ENCODE peak calls at places on chromosome 10, in ten cellular contexts. Q is MM.1S; A is CD4-positive, alpha-beta T cell; X is right cardiac atrium; F is adrenal gland; U is SK-N-SH; G is CD8-positive, alpha-beta memory T cell; K is RWPE1; H is astrocyte; C is CD4-positive, alpha-beta memory T cell. J is an unnamed sample.

GRCh38 chr10:43958964-43959363 is 310.3 kb upstream of the ZNF32 start:
- DNase-seq in Q (no peak), A (no peak), X (no peak), F (no peak), U (no peak), G (no peak), K (no peak), H (no peak), C (no peak), J (no peak)

GRCh38 chr10:104072786-104073185 is 12.9 kb downstream of the COL17A1 start:
- DNase-seq in Q (no peak), A (no peak), X (no peak), F (no peak), U (no peak), G (no peak), K (no peak), H (no peak), C (no peak), J (no peak)

GRCh38 chr10:32077896-32078295 is 21.7 kb upstream of the KIF5B start:
- DNase-seq in Q (no peak), A (no peak), X (peak), F (peak), U (no peak), G (no peak), K (peak), H (peak), C (no peak), J (peak)

GRCh38 chr10:76962851-76963250 is 674.8 kb downstream of the KCNMA1 start:
- DNase-seq in Q (no peak), A (no peak), X (no peak), F (no peak), U (peak), G (no peak), K (no peak), H (no peak), C (no peak), J (no peak)

GRCh38 chr10:103295391-103296044 is 18.6 kb downstream of the INA start:
- DNase-seq in Q (no peak), A (no peak), X (no peak), F (no peak), U (no peak), G (no peak), K (no peak), H (peak), C (no peak), J (no peak)

GRCh38 chr10:77160679-77161078 is 476.9 kb downstream of the KCNMA1 start:
- DNase-seq in Q (no peak), A (no peak), X (no peak), F (no peak), U (no peak), G (no peak), K (peak), H (peak), C (no peak), J (no peak)

GRCh38 chr10:130740788-130741785 is 570.4 kb downstream of the TCERG1L start:
- DNase-seq in Q (no peak), A (no peak), X (no peak), F (no peak), U (no peak), G (no peak), K (no peak), H (no peak), C (no peak), J (no peak)

GRCh38 chr10:30827531-30828120 is 198.1 kb upstream of the LYZL2 start:
- DNase-seq in Q (no peak), A (no peak), X (no peak), F (no peak), U (no peak), G (no peak), K (no peak), H (peak), C (no peak), J (no peak)

GRCh38 chr10:3803295-3803883 is 18.4 kb upstream of the KLF6 start:
- DNase-seq in Q (no peak), A (no peak), X (no peak), F (no peak), U (no peak), G (no peak), K (no peak), H (no peak), C (no peak), J (peak)

GRCh38 chr10:74859546-74859945 is 33.1 kb downstream of the KAT6B start:
- DNase-seq in Q (no peak), A (no peak), X (no peak), F (no peak), U (no peak), G (no peak), K (no peak), H (no peak), C (no peak), J (no peak)

GRCh38 chr10:36903040-36903439 is 222.4 kb upstream of the ANKRD30A start:
- DNase-seq in Q (no peak), A (no peak), X (no peak), F (no peak), U (no peak), G (no peak), K (no peak), H (no peak), C (no peak), J (no peak)

GRCh38 chr10:116620423-116621400 is at the start of gene PNLIPRP2:
- DNase-seq in Q (no peak), A (no peak), X (no peak), F (no peak), U (no peak), G (no peak), K (no peak), H (no peak), C (no peak), J (no peak)

GRCh38 chr10:125005312-125006187 is 63.6 kb downstream of the ZRANB1 start:
- DNase-seq in Q (no peak), A (no peak), X (peak), F (peak), U (peak), G (no peak), K (no peak), H (no peak), C (no peak), J (no peak)

GRCh38 chr10:93844979-93845626 is 48.7 kb upstream of the SLC35G1 start:
- DNase-seq in Q (no peak), A (no peak), X (peak), F (no peak), U (no peak), G (no peak), K (no peak), H (no peak), C (no peak), J (no peak)

GRCh38 chr10:101675115-101675514 is 19.9 kb downstream of the FBXW4 start:
- DNase-seq in Q (no peak), A (no peak), X (no peak), F (no peak), U (no peak), G (no peak), K (no peak), H (no peak), C (no peak), J (no peak)

GRCh38 chr10:61664985-61665384 is 2.3 kb downstream of the CABCOCO1 start:
- DNase-seq in Q (no peak), A (no peak), X (no peak), F (no peak), U (no peak), G (no peak), K (no peak), H (no peak), C (no peak), J (no peak)

GRCh38 chr10:123800299-123800698 is 91.3 kb downstream of the CPXM2 start:
- DNase-seq in Q (no peak), A (no peak), X (no peak), F (no peak), U (no peak), G (no peak), K (no peak), H (peak), C (no peak), J (no peak)

GRCh38 chr10:82075605-82076004 is 200.6 kb downstream of the NRG3 start:
- DNase-seq in Q (no peak), A (no peak), X (no peak), F (no peak), U (no peak), G (no peak), K (no peak), H (no peak), C (no peak), J (no peak)

GRCh38 chr10:94639902-94640301 is 43.6 kb upstream of the CYP2C18 start:
- DNase-seq in Q (no peak), A (no peak), X (no peak), F (no peak), U (no peak), G (no peak), K (no peak), H (no peak), C (no peak), J (no peak)

GRCh38 chr10:90592903-90593302 is 264.9 kb downstream of the HTR7 start:
- DNase-seq in Q (peak), A (no peak), X (peak), F (peak), U (peak), G (no peak), K (peak), H (peak), C (no peak), J (no peak)

GRCh38 chr10:27285093-27285492 is 44.5 kb upstream of the ACBD5 start:
- DNase-seq in Q (peak), A (peak), X (no peak), F (peak), U (no peak), G (no peak), K (no peak), H (peak), C (peak), J (no peak)

GRCh38 chr10:111112333-111112732 is 35.5 kb downstream of the ADRA2A start:
- DNase-seq in Q (no peak), A (no peak), X (no peak), F (no peak), U (no peak), G (no peak), K (no peak), H (no peak), C (no peak), J (no peak)

DNA sequence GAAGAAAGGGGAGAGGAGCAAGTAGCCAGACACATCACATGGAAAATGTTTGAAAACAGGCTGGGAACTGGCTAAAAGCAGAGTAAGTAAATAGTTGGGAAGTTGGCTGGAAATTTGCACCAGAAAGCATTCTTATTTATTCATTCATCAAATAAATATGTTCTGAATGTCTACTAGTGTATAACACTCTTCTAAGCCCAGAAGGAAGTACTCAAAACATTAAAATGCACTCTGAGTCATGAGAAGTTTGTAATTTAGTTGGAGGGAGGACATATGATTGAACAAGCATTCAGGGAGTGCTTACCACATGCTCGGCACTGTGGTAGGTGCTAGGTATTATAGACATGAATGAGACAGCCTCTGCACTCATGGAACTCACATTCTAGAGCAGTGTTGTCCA is 37.0 kb upstream of the CNNM1 start:
- DNase-seq in Q (no peak), A (no peak), X (no peak), F (no peak), U (no peak), G (no peak), K (peak), H (peak), C (no peak), J (no peak)
- H3K27ac ChIP-seq in Q (no peak), A (no peak), X (no peak), F (no peak), U (no peak), G (no peak), K (no peak), H (no peak), C (no peak), J (no peak)

DNA sequence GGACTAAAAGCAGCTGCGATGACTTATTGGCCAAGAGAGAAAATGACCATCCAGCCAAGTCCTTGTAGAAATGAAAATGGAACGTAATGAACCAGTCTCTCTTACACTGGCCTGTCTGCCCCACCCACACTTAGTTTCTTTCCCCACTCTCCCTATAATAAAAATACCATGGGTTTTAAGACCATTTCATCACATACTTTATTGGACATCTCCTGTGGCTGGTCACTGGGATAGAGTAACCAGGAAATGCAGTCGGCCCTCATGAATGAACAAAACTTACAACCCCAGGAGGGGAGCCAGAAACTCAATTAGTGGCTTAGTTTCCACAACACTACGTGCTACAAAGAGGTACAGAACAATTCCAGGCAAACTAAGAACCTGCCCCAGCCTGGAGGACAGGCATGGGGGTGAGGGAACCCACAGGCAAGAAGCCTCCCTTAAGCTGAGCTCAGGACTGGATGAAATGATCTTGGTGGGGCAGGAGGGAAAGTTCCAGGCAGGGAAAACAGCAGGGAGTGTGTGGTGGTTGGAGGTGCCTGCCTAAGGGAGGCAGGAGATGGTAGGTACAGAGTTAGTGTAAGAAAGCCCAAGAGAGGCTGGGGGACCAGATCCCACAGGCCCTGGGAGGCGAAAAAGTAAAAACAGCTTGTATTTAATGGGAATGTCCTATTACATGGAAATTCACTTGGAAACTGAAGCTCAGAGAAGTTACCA is 29.6 kb downstream of the MKI67 start:
- DNase-seq in Q (no peak), A (no peak), X (no peak), F (no peak), U (no peak), G (no peak), K (no peak), H (no peak), C (no peak), J (no peak)
- H3K27ac ChIP-seq in Q (no peak), A (no peak), X (no peak), F (no peak), U (no peak), G (no peak), K (peak), H (no peak), C (no peak), J (no peak)

GRCh38 chr10:23280420-23281043 is 64.1 kb downstream of the C10orf67 start:
- DNase-seq in Q (no peak), A (no peak), X (no peak), F (no peak), U (no peak), G (no peak), K (no peak), H (no peak), C (no peak), J (no peak)
- H3K27ac ChIP-seq in Q (no peak), A (no peak), X (no peak), F (no peak), U (no peak), G (no peak), K (no peak), H (no peak), C (no peak), J (no peak)

GRCh38 chr10:21493841-21494220 is 31.7 kb downstream of the SKIDA1 start:
- DNase-seq in Q (no peak), A (no peak), X (no peak), F (no peak), U (no peak), G (no peak), K (no peak), H (no peak), C (no peak), J (no peak)
- H3K27ac ChIP-seq in Q (no peak), A (no peak), X (peak), F (no peak), U (no peak), G (no peak), K (peak), H (no peak), C (no peak), J (no peak)

GRCh38 chr10:70508912-70509366 is 30.4 kb downstream of the PALD1 start:
- DNase-seq in Q (peak), A (no peak), X (peak), F (no peak), U (peak), G (no peak), K (no peak), H (no peak), C (no peak), J (peak)
- H3K27ac ChIP-seq in Q (peak), A (no peak), X (peak), F (no peak), U (no peak), G (no peak), K (no peak), H (no peak), C (no peak), J (peak)

DNA sequence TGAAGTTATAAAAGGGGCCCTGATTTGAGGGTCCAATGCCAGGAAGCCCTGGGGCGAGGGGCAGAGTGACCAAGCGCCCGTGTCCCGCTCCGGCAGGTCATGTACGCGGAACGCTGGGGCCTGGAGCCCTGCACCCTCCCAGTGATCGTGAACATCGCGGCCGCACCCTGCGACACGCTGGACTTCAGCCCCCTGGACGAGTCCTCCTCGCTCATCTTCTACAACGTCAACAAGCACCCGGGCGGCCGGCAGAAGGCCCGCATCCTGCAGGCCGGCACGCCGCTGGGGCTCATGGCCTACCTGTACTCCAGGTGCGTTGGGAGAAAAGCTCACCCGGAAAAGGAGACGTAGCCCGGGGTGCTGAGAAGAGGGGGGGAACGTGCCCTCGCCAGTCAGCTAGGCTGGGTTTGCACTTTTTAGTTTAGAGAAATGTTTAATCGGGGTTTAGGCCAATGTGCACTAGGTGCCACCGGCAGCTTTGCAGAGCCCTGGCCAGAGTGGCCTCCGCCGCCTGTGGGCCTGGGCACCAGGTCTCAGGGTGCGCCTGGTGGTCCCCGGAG is 22.9 kb upstream of the UTF1 start:
- DNase-seq in Q (no peak), A (no peak), X (peak), F (no peak), U (no peak), G (no peak), K (no peak), H (no peak), C (no peak), J (no peak)
- H3K27ac ChIP-seq in Q (no peak), A (no peak), X (no peak), F (no peak), U (no peak), G (no peak), K (no peak), H (no peak), C (no peak), J (no peak)

GRCh38 chr10:71512213-71512745 is 115.6 kb downstream of the CDH23 start:
- DNase-seq in Q (no peak), A (no peak), X (no peak), F (no peak), U (peak), G (no peak), K (no peak), H (no peak), C (no peak), J (no peak)

GRCh38 chr10:71513896-71514295 is 117.2 kb downstream of the CDH23 start:
- DNase-seq in Q (no peak), A (no peak), X (no peak), F (no peak), U (no peak), G (no peak), K (no peak), H (no peak), C (no peak), J (no peak)

GRCh38 chr10:71511206-71511605 is 114.5 kb downstream of the CDH23 start:
- DNase-seq in Q (no peak), A (no peak), X (no peak), F (no peak), U (no peak), G (no peak), K (no peak), H (no peak), C (no peak), J (no peak)

GRCh38 chr10:71513454-71513853 is 116.7 kb downstream of the CDH23 start:
- DNase-seq in Q (no peak), A (no peak), X (no peak), F (no peak), U (no peak), G (no peak), K (no peak), H (no peak), C (no peak), J (no peak)

GRCh38 chr10:71512794-71513379 is 116.2 kb downstream of the CDH23 start:
- DNase-seq in Q (no peak), A (no peak), X (no peak), F (no peak), U (peak), G (no peak), K (peak), H (peak), C (no peak), J (peak)
- H3K27ac ChIP-seq in Q (no peak), A (no peak), X (no peak), F (no peak), U (peak), G (no peak), K (no peak), H (no peak), C (no peak), J (peak)

GRCh38 chr10:113641702-113642101 is 22.1 kb downstream of the NRAP start:
- DNase-seq in Q (no peak), A (no peak), X (no peak), F (no peak), U (no peak), G (no peak), K (no peak), H (no peak), C (no peak), J (no peak)

GRCh38 chr10:113644185-113645120 is 19.4 kb downstream of the NRAP start:
- DNase-seq in Q (no peak), A (no peak), X (no peak), F (no peak), U (no peak), G (no peak), K (no peak), H (peak), C (no peak), J (no peak)

GRCh38 chr10:113639966-113640365 is 23.9 kb downstream of the NRAP start:
- DNase-seq in Q (no peak), A (no peak), X (no peak), F (no peak), U (no peak), G (no peak), K (no peak), H (no peak), C (no peak), J (no peak)

GRCh38 chr10:113646337-113647201 is 17.3 kb downstream of the NRAP start:
- DNase-seq in Q (no peak), A (no peak), X (peak), F (no peak), U (no peak), G (no peak), K (no peak), H (no peak), C (no peak), J (peak)

DNA sequence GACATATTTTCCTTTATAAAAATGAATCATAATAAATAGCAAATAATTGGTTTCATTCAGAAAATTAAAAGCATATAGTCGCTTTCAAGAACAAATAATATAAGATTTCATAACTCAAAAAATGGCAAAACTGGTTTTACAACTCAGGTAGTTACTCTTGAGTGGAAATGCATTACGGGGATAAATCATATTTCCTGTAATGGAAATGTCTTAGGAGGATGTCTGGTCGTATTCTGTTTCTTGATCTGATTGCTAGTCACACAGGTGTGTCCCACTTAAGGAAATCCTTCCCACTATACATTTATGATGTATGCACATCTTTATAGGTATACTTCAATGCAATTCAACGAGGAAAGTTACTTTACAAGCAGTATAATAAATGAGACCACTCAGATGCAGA is 20.7 kb downstream of the NRAP start:
- DNase-seq in Q (no peak), A (no peak), X (no peak), F (no peak), U (no peak), G (no peak), K (no peak), H (no peak), C (no peak), J (no peak)
- H3K27ac ChIP-seq in Q (no peak), A (no peak), X (no peak), F (no peak), U (no peak), G (no peak), K (no peak), H (no peak), C (no peak), J (peak)

J was measured in gastrocnemius medialis.